ENCODE peak calls at places on chromosomes 16 and 17, in seven cellular contexts. Z is prostate gland, G is breast epithelium, Q is Peyer's patch, D is testis, V is ovary, P is tibial nerve. O is an unnamed sample.

GRCh38 chr16:66639091-66639885 is 34.8 kb downstream of the CMTM3 start:
- DNase-seq in Z (no peak), G (no peak), Q (no peak), D (no peak), V (no peak), P (no peak), O (no peak)

GRCh38 chr17:38877130-38877851 is 7.4 kb downstream of the LASP1 start:
- DNase-seq in Z (no peak), G (no peak), Q (no peak), D (no peak), V (no peak), P (no peak), O (no peak)

GRCh38 chr17:73998246-73999220 is 204.9 kb upstream of the RPL38 start:
- DNase-seq in Z (peak), G (peak), Q (peak), D (peak), V (no peak), P (no peak), O (peak)

GRCh38 chr17:76432712-76433336 is 20.1 kb downstream of the UBE2O start:
- DNase-seq in Z (no peak), G (no peak), Q (no peak), D (no peak), V (no peak), P (no peak), O (no peak)

GRCh38 chr16:23859713-23860269 is 24.0 kb downstream of the PRKCB start:
- DNase-seq in Z (no peak), G (no peak), Q (no peak), D (no peak), V (no peak), P (no peak), O (no peak)

GRCh38 chr17:75565066-75565465 is 22.5 kb upstream of the MYO15B start:
- DNase-seq in Z (peak), G (no peak), Q (no peak), D (no peak), V (no peak), P (no peak), O (no peak)

GRCh38 chr16:53465606-53466290 is 31.5 kb downstream of the RBL2 start:
- DNase-seq in Z (no peak), G (no peak), Q (no peak), D (no peak), V (no peak), P (no peak), O (no peak)

GRCh38 chr17:17871913-17872312 is 35.1 kb upstream of the SREBF1 start:
- DNase-seq in Z (no peak), G (no peak), Q (no peak), D (no peak), V (no peak), P (no peak), O (no peak)

GRCh38 chr17:5950871-5951270 is 119.3 kb upstream of the WSCD1 start:
- DNase-seq in Z (no peak), G (no peak), Q (no peak), D (no peak), V (no peak), P (no peak), O (no peak)

GRCh38 chr16:86676216-86676800 is 98.0 kb downstream of the FOXL1 start:
- DNase-seq in Z (no peak), G (no peak), Q (no peak), D (no peak), V (no peak), P (no peak), O (peak)

GRCh38 chr16:48361012-48361411 is 24.2 kb downstream of the SIAH1 start:
- DNase-seq in Z (no peak), G (no peak), Q (no peak), D (no peak), V (no peak), P (no peak), O (no peak)

GRCh38 chr17:35170968-35171771 is 23.0 kb downstream of the SLC35G3 start:
- DNase-seq in Z (no peak), G (no peak), Q (no peak), D (no peak), V (no peak), P (no peak), O (peak)

GRCh38 chr16:807345-808251 is 7.1 kb upstream of the GNG13 start:
- DNase-seq in Z (peak), G (peak), Q (peak), D (peak), V (peak), P (peak), O (peak)

GRCh38 chr16:26905336-26905735 is 161.4 kb upstream of the C16orf82 start:
- DNase-seq in Z (no peak), G (no peak), Q (no peak), D (no peak), V (no peak), P (no peak), O (no peak)

GRCh38 chr17:74757931-74758845 is 9.8 kb downstream of the NHERF1 start:
- DNase-seq in Z (peak), G (no peak), Q (peak), D (no peak), V (no peak), P (no peak), O (no peak)

GRCh38 chr17:30378191-30378796 is 433 bp upstream of the CPD start:
- DNase-seq in Z (no peak), G (no peak), Q (peak), D (peak), V (peak), P (no peak), O (no peak)

GRCh38 chr17:18004901-18005305 is 32.2 kb downstream of the DRC3 start:
- DNase-seq in Z (no peak), G (no peak), Q (no peak), D (no peak), V (no peak), P (no peak), O (no peak)

GRCh38 chr16:70253291-70254094 is 1.8 kb upstream of the EXOSC6 start:
- DNase-seq in Z (no peak), G (no peak), Q (no peak), D (peak), V (no peak), P (no peak), O (no peak)

GRCh38 chr17:48558057-48558456 is 13.1 kb upstream of the HOXB2 start:
- DNase-seq in Z (no peak), G (no peak), Q (no peak), D (no peak), V (no peak), P (no peak), O (no peak)

GRCh38 chr17:29165800-29166506 is 14.2 kb downstream of the MYO18A start:
- DNase-seq in Z (no peak), G (no peak), Q (no peak), D (no peak), V (no peak), P (no peak), O (no peak)

GRCh38 chr16:15466886-15467781 is 32.7 kb downstream of the BMERB1 start:
- DNase-seq in Z (no peak), G (no peak), Q (no peak), D (no peak), V (no peak), P (no peak), O (no peak)

GRCh38 chr17:78748730-78749317 is 33.2 kb downstream of the CYTH1 start:
- DNase-seq in Z (peak), G (no peak), Q (no peak), D (peak), V (no peak), P (peak), O (peak)

GRCh38 chr17:49994085-49995054 is 654 bp downstream of the DLX3 start:
- DNase-seq in Z (no peak), G (no peak), Q (no peak), D (no peak), V (no peak), P (no peak), O (no peak)
- H3K4me3 ChIP-seq in Z (peak), G (peak), Q (no peak), D (peak), V (peak), P (peak), O (peak)

GRCh38 chr17:67374329-67375053 is 2.6 kb upstream of the PITPNC1 start:
- DNase-seq in Z (peak), G (peak), Q (peak), D (peak), V (peak), P (peak), O (peak)
- TF ChIP-seq POLR2A in Z (no peak), G (no peak), Q (no peak), D (no peak), V (no peak), P (no peak), O (no peak)

GRCh38 chr16:58009856-58010416 is 8.7 kb downstream of the USB1 start:
- DNase-seq in Z (no peak), G (no peak), Q (peak), D (no peak), V (no peak), P (no peak), O (no peak)

GRCh38 chr16:58012481-58012880 is 11.3 kb downstream of the USB1 start:
- DNase-seq in Z (no peak), G (no peak), Q (peak), D (no peak), V (no peak), P (no peak), O (no peak)

GRCh38 chr16:58011652-58012051 is 10.4 kb downstream of the USB1 start:
- DNase-seq in Z (no peak), G (no peak), Q (peak), D (no peak), V (no peak), P (no peak), O (no peak)

GRCh38 chr16:58013201-58013956 is 12.2 kb downstream of the USB1 start:
- DNase-seq in Z (no peak), G (no peak), Q (no peak), D (no peak), V (no peak), P (no peak), O (no peak)

GRCh38 chr16:58010886-58011285 is 9.7 kb downstream of the USB1 start:
- DNase-seq in Z (no peak), G (no peak), Q (no peak), D (no peak), V (no peak), P (no peak), O (no peak)
- TF ChIP-seq CTCF in Z (no peak), G (no peak), Q (no peak), D (no peak), V (no peak), P (no peak), O (no peak)

GRCh38 chr17:20852541-20853370 is 190.1 kb downstream of the USP22 start:
- DNase-seq in Z (peak), G (no peak), Q (no peak), D (peak), V (peak), P (no peak), O (no peak)
- H3K4me3 ChIP-seq in Z (peak), G (no peak), Q (no peak), D (no peak), V (peak), P (no peak), O (no peak)

DNA sequence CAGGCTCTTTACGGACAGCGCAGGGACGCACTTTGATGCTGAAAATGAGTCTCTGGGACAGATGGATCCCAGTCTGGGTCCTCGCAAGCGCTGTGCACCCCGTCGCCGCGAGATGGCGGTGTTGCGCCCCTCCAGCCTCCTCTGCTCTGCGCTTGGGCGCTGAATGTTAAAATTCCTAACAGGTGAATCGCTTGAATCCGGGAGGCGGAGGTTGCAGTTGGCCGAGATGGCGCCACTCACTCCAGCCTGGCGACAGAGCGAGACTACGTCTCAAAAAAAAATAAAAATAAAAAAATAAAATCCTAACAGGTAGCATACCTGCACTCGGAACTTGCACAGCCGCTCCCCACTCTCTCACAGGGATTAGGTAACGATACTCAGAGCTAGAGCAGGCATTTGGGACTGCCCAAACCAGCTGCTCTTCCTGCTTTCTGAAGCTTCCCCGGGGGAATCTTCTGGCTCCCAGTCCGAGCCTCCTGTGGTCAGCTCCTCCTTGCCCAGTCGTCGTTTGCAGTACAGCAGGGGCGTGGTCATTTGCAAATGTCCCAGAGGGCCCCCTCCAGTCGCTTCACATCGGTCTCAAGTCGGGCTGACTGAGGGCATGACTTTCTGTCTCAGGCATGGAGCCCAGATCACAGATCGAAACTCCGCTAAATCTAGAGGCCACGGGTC is 26.2 kb upstream of the OSGIN1 start:
- DNase-seq in Z (peak), G (peak), Q (peak), D (peak), V (peak), P (peak), O (peak)
- TF ChIP-seq POLR2A in Z (no peak), G (no peak), Q (no peak), D (no peak), V (no peak), P (no peak), O (no peak)